ENCODE peak calls at places on chromosomes 6 and 20, in eight cellular contexts. T is A549, F is neuronal stem cell, N is fibroblast of lung, G is heart right ventricle, L is astrocyte of the spinal cord, Q is heart left ventricle, S is bronchial epithelial cell. E is an unnamed sample.

GRCh38 chr20:32960222-32960518 is 44.1 kb downstream of the SUN5 start:
- DNase-seq in G (no peak), L (no peak), T (no peak), N (no peak), S (no peak), Q (no peak), F (no peak), E (no peak)

GRCh38 chr6:109073344-109074235 is 21.1 kb downstream of the SESN1 start:
- DNase-seq in Q (peak; percentile 42), L (peak; percentile 78), S (peak; percentile 59), F (peak; percentile 70), T (peak; percentile 15), N (peak; percentile 86), G (no peak), E (no peak)

GRCh38 chr6:6466967-6467761 is 121.4 kb upstream of the LY86 start:
- DNase-seq in N (no peak), G (no peak), L (peak; percentile 2), S (peak; percentile 99), T (no peak), Q (no peak), F (no peak), E (no peak)

GRCh38 chr20:10741060-10741459 is 67.3 kb upstream of the JAG1 start:
- DNase-seq in G (no peak), Q (no peak), L (no peak), T (no peak), N (peak; percentile 21), F (no peak), S (no peak), E (no peak)

GRCh38 chr20:20665200-20665599 is 47.2 kb downstream of the RALGAPA2 start:
- DNase-seq in N (no peak), F (no peak), Q (no peak), T (no peak), G (no peak), S (no peak), L (no peak), E (no peak)

GRCh38 chr20:44776977-44777376 is 31.3 kb downstream of the KCNK15 start:
- DNase-seq in G (no peak), F (peak; percentile 59), S (peak; percentile 13), T (no peak), L (peak; percentile 29), Q (no peak), N (peak; percentile 23), E (no peak)

GRCh38 chr6:2242311-2242710 is 3.1 kb downstream of the GMDS start:
- DNase-seq in L (no peak), G (no peak), Q (no peak), S (no peak), N (no peak), F (no peak), T (no peak), E (no peak)

GRCh38 chr20:11981366-11981947 is 63.8 kb downstream of the BTBD3 start:
- DNase-seq in S (no peak), N (no peak), F (no peak), Q (no peak), G (no peak), T (no peak), L (no peak), E (no peak)

GRCh38 chr6:12749531-12750379 is 33.2 kb downstream of the PHACTR1 start:
- DNase-seq in S (no peak), L (no peak), Q (no peak), F (peak; percentile 43), G (peak; percentile 6), N (no peak), T (no peak), E (no peak)

GRCh38 chr6:137494967-137495595 is 887 bp upstream of the OLIG3 start:
- DNase-seq in F (no peak), T (no peak), S (no peak), G (no peak), N (peak; percentile 32), L (peak; percentile 22), Q (no peak), E (no peak)

GRCh38 chr6:143397229-143398222 is 53.0 kb downstream of the ADAT2 start:
- DNase-seq in N (peak; percentile 21), G (no peak), T (peak; percentile 22), S (peak; percentile 100), L (peak; percentile 92), Q (peak; percentile 51), F (no peak), E (no peak)

GRCh38 chr6:44225579-44226325 is 2.4 kb downstream of the SLC29A1 start:
- DNase-seq in F (no peak), N (no peak), L (no peak), T (no peak), S (no peak), G (no peak), Q (no peak), E (no peak)

GRCh38 chr6:14671261-14671681 is 553.7 kb downstream of the CD83 start:
- DNase-seq in T (no peak), G (peak; percentile 47), S (peak; percentile 97), N (peak; percentile 81), F (no peak), L (peak; percentile 76), Q (peak; percentile 40), E (peak; percentile 93)

GRCh38 chr6:163745566-163746400 is 331.3 kb downstream of the QKI start:
- DNase-seq in N (peak; percentile 50), F (peak; percentile 52), G (peak; percentile 52), Q (peak; percentile 70), L (peak; percentile 84), S (peak; percentile 95), T (peak; percentile 15), E (peak; percentile 75)

GRCh38 chr6:3746696-3747095 is 4.8 kb downstream of the PXDC1 start:
- DNase-seq in F (no peak), L (no peak), S (no peak), G (no peak), N (no peak), T (no peak), Q (no peak), E (no peak)

GRCh38 chr6:3745566-3746118 is 5.9 kb downstream of the PXDC1 start:
- DNase-seq in Q (no peak), N (no peak), S (no peak), G (no peak), F (no peak), L (no peak), T (no peak), E (no peak)

GRCh38 chr6:3746119-3746691 is 5.3 kb downstream of the PXDC1 start:
- DNase-seq in G (no peak), N (no peak), L (no peak), Q (no peak), S (no peak), T (no peak), F (no peak), E (no peak)

GRCh38 chr6:3748208-3748701 is 3.3 kb downstream of the PXDC1 start:
- DNase-seq in G (peak; percentile 66), Q (peak; percentile 70), T (peak; percentile 86), F (peak; percentile 41), L (peak; percentile 77), N (peak; percentile 75), S (peak; percentile 73), E (peak; percentile 47)

DNA sequence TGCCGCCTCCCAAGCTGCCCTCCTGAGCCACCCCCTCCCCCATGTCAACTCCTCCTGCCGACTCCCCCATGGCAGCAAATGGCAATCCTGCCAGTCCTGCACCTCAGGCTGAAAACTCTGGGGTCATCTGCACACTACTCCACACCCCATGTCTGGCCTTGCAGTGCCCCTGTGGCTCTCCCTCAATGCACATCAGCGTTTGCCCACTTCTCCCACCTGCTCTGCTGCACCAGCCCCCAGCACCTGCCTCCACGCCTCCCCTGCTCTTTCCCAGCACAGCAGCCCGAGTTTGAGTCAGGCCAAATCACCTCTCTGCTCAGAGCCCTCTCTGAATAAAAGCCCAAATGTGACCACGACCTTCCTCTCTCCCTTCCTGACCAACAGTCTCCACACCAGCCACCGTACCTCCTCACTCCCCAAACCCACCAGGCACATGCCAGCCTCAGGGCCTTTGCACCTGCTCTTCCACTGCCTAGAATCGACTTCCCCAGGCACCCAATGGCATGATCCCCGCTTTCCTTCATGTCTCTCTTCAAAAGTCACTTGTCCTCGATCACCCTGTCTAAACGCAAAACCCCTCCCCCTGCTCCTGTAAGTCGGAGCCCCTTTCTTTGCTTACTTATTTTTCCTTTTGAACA is 4.3 kb downstream of the PXDC1 start:
- DNase-seq in N (no peak), G (no peak), Q (no peak), S (no peak), T (no peak), L (no peak), F (no peak), E (no peak)
- H3K4me3 ChIP-seq in N (no peak overlapping the region), G (no peak overlapping the region), Q (no peak overlapping the region), S (no peak overlapping the region), T (no peak overlapping the region), L (no peak overlapping the region), F (no peak overlapping the region), E (no peak overlapping the region)

GRCh38 chr20:5116875-5117274 is 2.9 kb downstream of the PCNA start:
- DNase-seq in S (no peak), G (no peak), F (no peak), N (no peak), T (no peak), Q (no peak), L (no peak), E (no peak)
- H3K4me3 ChIP-seq in S (no peak overlapping the region), G (no peak overlapping the region), F (peak overlapping the region; percentile 78), N (peak overlapping the region; percentile 6), T (no peak overlapping the region), Q (no peak overlapping the region), L (no peak overlapping the region), E (no peak overlapping the region)

GRCh38 chr6:144639654-144640053 is 354.5 kb downstream of the UTRN start:
- DNase-seq in Q (no peak), N (no peak), T (no peak), S (no peak), F (no peak), L (no peak), G (no peak), E (no peak)
- H3K4me3 ChIP-seq in Q (no peak overlapping the region), N (no peak overlapping the region), T (no peak overlapping the region), S (no peak overlapping the region), F (no peak overlapping the region), L (no peak overlapping the region), G (no peak overlapping the region), E (no peak overlapping the region)

GRCh38 chr6:38570750-38571149 is 69.0 kb downstream of the BTBD9 start:
- DNase-seq in L (peak; percentile 46), G (no peak), Q (no peak), S (peak; percentile 32), N (peak; percentile 61), T (no peak), F (no peak), E (no peak)

GRCh38 chr6:38572186-38572813 is 67.4 kb downstream of the BTBD9 start:
- DNase-seq in S (no peak), Q (no peak), F (no peak), N (no peak), G (no peak), L (no peak), T (no peak), E (no peak)

GRCh38 chr6:38567436-38567835 is 72.3 kb downstream of the BTBD9 start:
- DNase-seq in F (no peak), G (peak; percentile 74), S (peak; percentile 48), N (peak; percentile 91), T (no peak), L (peak; percentile 90), Q (peak; percentile 77), E (peak; percentile 82)

GRCh38 chr6:38573800-38574395 is 65.8 kb downstream of the BTBD9 start:
- DNase-seq in Q (no peak), F (no peak), G (no peak), L (no peak), S (no peak), N (peak; percentile 17), T (no peak), E (no peak)

DNA sequence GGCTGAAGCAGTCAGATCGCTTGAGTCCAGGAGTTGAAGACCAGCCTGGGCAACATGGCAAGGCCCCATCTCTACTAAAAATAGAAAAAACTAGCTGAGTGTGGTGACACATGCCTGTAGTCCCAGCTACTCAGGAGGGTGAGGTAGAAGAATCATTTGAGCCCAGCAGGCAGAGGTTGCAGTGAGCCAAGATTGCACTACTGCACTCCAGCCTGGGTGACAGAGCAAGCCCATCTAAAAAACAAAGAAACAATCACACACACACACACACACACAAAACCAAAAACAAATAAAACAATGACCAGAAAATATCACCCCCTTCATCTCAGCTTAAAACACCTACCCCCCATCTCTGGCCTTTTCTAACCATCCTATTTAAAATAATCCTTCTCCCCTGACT is 68.0 kb downstream of the BTBD9 start:
- DNase-seq in G (no peak), N (no peak), T (no peak), L (no peak), S (no peak), F (no peak), Q (no peak), E (no peak)
- H3K4me3 ChIP-seq in G (no peak overlapping the region), N (no peak overlapping the region), T (no peak overlapping the region), L (no peak overlapping the region), S (no peak overlapping the region), F (no peak overlapping the region), Q (no peak overlapping the region), E (no peak overlapping the region)